ENCODE peak calls at places on chromosome 17, in five cellular contexts. C is HCEC 1CT, J is heart right ventricle, M is naive B cell, T is HTR-8/SVneo. A is an unnamed sample.

GRCh38 chr17:33377837-33378236 is 84.7 kb upstream of the ASIC2 start:
- DNase-seq in T (no peak), C (no peak), J (no peak), M (no peak), A (no peak)

GRCh38 chr17:67328026-67328425 is 38.4 kb downstream of the PSMD12 start:
- DNase-seq in J (no peak), T (no peak), C (no peak), M (no peak), A (no peak)

GRCh38 chr17:20010099-20010863 is 1.1 kb downstream of the SPECC1 start:
- DNase-seq in M (no peak), J (peak), T (peak), C (peak), A (no peak)

GRCh38 chr17:7972131-7972785 is 30.2 kb upstream of the GUCY2D start:
- DNase-seq in M (no peak), J (no peak), T (no peak), C (no peak), A (no peak)

GRCh38 chr17:78397681-78398101 is 19.2 kb downstream of the PGS1 start:
- DNase-seq in J (peak), M (no peak), T (no peak), C (no peak), A (no peak)

GRCh38 chr17:34606721-34607120 is 27.3 kb downstream of the TMEM132E start:
- DNase-seq in M (no peak), T (no peak), J (peak), C (no peak), A (no peak)

GRCh38 chr17:4344926-4345325 is 21.5 kb downstream of the UBE2G1 start:
- DNase-seq in T (no peak), M (no peak), J (no peak), C (no peak), A (no peak)

GRCh38 chr17:46978489-46979022 is 497 bp downstream of the RPRML start:
- DNase-seq in T (no peak), M (peak), J (no peak), C (no peak), A (no peak)

GRCh38 chr17:40541060-40541872 is 24.0 kb downstream of the CCR7 start:
- DNase-seq in M (no peak), T (no peak), C (no peak), J (no peak), A (no peak)